ENCODE peak calls at places on chromosomes 3 and 15, in four cellular contexts. H is transverse colon, T is NB4, Z is uterus. D is an unnamed sample.

GRCh38 chr3:8319935-8320634 is 181.5 kb upstream of the LMCD1 start:
- DNase-seq in T (no peak), Z (no peak), H (no peak), D (no peak)

GRCh38 chr3:126351086-126351770 is 6.0 kb downstream of the KLF15 start:
- DNase-seq in T (no peak), Z (peak), H (peak), D (no peak)

GRCh38 chr3:181739628-181740027 is 27.9 kb downstream of the SOX2 start:
- DNase-seq in T (no peak), H (no peak), Z (no peak), D (no peak)

GRCh38 chr3:114861666-114862065 is 285.4 kb downstream of the ZBTB20 start:
- DNase-seq in T (no peak), H (no peak), Z (no peak), D (no peak)

GRCh38 chr3:57100046-57100695 is 39.7 kb downstream of the SPATA12 start:
- DNase-seq in H (peak), Z (peak), T (peak), D (peak)

GRCh38 chr3:134312072-134312872 is 61.6 kb upstream of the RYK start:
- DNase-seq in Z (no peak), T (no peak), H (no peak), D (no peak)

GRCh38 chr3:194384569-194385001 is 14.5 kb downstream of the GP5 start:
- DNase-seq in H (no peak), Z (no peak), T (no peak), D (no peak)

GRCh38 chr3:150421256-150421655 is 13.2 kb downstream of the TSC22D2 start:
- DNase-seq in T (no peak), Z (no peak), H (no peak), D (no peak)

GRCh38 chr3:88912294-88913014 is 195.0 kb upstream of the EPHA3 start:
- DNase-seq in Z (no peak), H (no peak), T (no peak), D (no peak)

GRCh38 chr3:134333522-134334181 is 40.6 kb downstream of the AMOTL2 start:
- DNase-seq in Z (no peak), H (no peak), T (no peak), D (no peak)

GRCh38 chr3:152197451-152197850 is 71.3 kb upstream of the MBNL1 start:
- DNase-seq in Z (no peak), H (no peak), T (peak), D (no peak)

GRCh38 chr15:63296195-63296594 is 18.8 kb downstream of the APH1B start:
- DNase-seq in Z (no peak), H (no peak), T (no peak), D (peak)

GRCh38 chr15:77819841-77820728 is 187.4 kb upstream of the LINGO1 start:
- DNase-seq in Z (no peak), T (peak), H (peak), D (no peak)

GRCh38 chr3:122941233-122942206 is 86.0 kb downstream of the SEMA5B start:
- DNase-seq in Z (no peak), H (no peak), T (no peak), D (no peak)
- TF ChIP-seq POLR2A in Z (no peak), H (no peak), T (no peak), D (no peak)

GRCh38 chr3:38347421-38348200 is 1.0 kb downstream of the XYLB start:
- DNase-seq in H (peak), T (no peak), Z (no peak), D (no peak)

GRCh38 chr3:38343797-38344594 is 2.6 kb upstream of the XYLB start:
- DNase-seq in H (no peak), T (peak), Z (no peak), D (peak)

GRCh38 chr3:38345879-38346583 is 554 bp upstream of the XYLB start:
- DNase-seq in Z (peak), T (no peak), H (no peak), D (no peak)

GRCh38 chr3:38348903-38349302 is 2.3 kb downstream of the XYLB start:
- DNase-seq in Z (no peak), H (no peak), T (peak), D (no peak)

GRCh38 chr3:38346584-38347410 is at the start of gene XYLB:
- DNase-seq in Z (peak), H (peak), T (peak), D (peak)
- TF ChIP-seq POLR2A in Z (peak), H (peak), T (no peak), D (no peak)

GRCh38 chr3:66998075-66998898 is at the start of gene KBTBD8:
- DNase-seq in Z (peak), H (peak), T (peak), D (peak)
- TF ChIP-seq POLR2A in Z (peak), H (peak), T (peak), D (peak)

GRCh38 chr3:100041328-100041749 is 73.0 kb downstream of the FILIP1L start:
- DNase-seq in Z (no peak), H (no peak), T (no peak), D (no peak)
- TF ChIP-seq POLR2A in Z (no peak), H (no peak), T (no peak), D (peak)

GRCh38 chr15:78925956-78926743 is 18.7 kb downstream of the CTSH start:
- DNase-seq in Z (no peak), T (no peak), H (no peak), D (peak)

GRCh38 chr15:78923480-78924360 is 21.1 kb downstream of the CTSH start:
- DNase-seq in Z (no peak), H (no peak), T (no peak), D (no peak)

GRCh38 chr15:78927077-78927790 is 17.6 kb downstream of the CTSH start:
- DNase-seq in T (no peak), Z (no peak), H (no peak), D (peak)

GRCh38 chr15:78922527-78922926 is 22.3 kb downstream of the CTSH start:
- DNase-seq in H (no peak), Z (no peak), T (no peak), D (no peak)

DNA sequence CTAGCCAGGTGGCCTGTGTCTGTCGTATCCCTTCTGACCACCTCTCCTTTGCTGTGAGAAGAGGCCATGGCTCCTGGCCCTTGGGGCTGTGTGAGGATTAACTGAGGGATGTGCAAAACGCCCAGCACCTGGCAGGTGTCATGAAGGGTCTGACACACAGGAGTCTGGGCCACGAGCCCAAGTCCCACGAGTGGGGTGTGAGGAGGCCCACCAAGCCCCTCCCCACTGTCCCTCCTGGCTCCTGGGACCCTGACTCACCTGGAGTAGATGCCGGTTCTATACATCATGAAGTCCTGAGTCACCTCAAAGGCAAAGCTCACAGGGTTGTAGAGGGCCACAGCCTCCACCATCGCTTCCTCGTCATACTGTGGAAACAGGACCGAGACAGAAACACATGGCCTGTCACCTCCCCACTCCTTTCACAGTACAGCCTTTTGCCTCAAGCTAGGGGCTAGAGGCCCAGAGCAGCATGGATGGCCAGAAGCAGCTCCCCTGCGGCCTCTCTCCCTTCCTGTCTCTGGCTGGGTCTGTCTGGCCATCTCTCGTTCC is 19.7 kb downstream of the CTSH start:
- DNase-seq in H (no peak), Z (no peak), T (no peak), D (no peak)
- TF ChIP-seq POLR2A in H (no peak), Z (no peak), T (no peak), D (no peak)

GRCh38 chr3:111212511-111212910 is 140.9 kb downstream of the NECTIN3 start:
- DNase-seq in H (no peak), T (no peak), Z (no peak), D (no peak)
- TF ChIP-seq POLR2A in H (no peak), T (no peak), Z (no peak), D (no peak)

DNA sequence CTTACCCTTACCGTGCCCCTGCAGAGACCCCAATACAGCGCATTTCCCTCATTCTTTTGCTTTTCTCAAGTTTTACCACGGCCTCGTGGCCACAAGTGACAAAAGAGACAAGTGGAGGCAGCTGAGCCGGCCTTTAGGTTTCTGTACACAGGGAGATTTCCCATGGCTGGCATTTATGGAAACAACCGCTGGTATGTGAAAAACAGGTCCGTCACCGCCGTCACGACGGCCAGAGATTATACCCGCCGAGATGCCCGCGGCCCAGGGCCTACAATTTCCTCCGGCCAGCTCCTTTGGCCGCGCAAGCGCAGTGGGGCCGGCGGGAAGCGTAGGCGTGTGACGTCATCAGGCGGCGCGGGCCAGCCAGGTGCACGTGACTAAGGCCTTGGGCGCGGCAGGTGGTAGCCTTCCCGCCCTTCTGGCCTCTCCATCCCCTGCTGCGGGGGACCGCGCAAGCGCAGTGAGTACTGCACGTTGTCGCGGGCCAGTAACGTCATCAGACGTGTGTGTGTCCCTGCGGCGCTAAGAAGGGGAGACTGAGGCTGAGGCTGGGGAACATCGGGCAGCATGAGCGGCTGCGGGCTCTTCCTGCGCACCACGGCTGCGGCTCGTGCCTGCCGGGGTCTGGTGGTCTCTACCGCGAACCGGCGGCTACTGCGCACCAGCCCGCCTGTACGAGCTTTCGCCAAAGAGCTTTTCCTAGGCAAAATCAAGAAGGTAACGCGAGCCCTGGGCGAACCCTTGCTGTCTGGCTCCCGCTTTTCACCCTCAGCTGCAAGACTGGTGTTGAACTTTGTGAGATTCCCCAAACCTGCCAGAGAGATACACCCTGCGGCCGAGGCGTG is at the start of gene ACAD9:
- DNase-seq in T (peak), H (peak), Z (peak), D (peak)
- TF ChIP-seq POLR2A in T (peak), H (peak), Z (peak), D (peak)

GRCh38 chr15:67064607-67065530 is 533 bp upstream of the SMAD3 start:
- DNase-seq in H (peak), T (no peak), Z (no peak), D (peak)

GRCh38 chr15:67065531-67066005 is at the start of gene SMAD3:
- DNase-seq in Z (peak), T (peak), H (peak), D (peak)

GRCh38 chr15:67061811-67062348 is 3.5 kb upstream of the SMAD3 start:
- DNase-seq in H (peak), Z (no peak), T (no peak), D (no peak)

GRCh38 chr15:67063689-67064606 is 1.5 kb upstream of the SMAD3 start:
- DNase-seq in T (peak), Z (no peak), H (peak), D (no peak)

DNA sequence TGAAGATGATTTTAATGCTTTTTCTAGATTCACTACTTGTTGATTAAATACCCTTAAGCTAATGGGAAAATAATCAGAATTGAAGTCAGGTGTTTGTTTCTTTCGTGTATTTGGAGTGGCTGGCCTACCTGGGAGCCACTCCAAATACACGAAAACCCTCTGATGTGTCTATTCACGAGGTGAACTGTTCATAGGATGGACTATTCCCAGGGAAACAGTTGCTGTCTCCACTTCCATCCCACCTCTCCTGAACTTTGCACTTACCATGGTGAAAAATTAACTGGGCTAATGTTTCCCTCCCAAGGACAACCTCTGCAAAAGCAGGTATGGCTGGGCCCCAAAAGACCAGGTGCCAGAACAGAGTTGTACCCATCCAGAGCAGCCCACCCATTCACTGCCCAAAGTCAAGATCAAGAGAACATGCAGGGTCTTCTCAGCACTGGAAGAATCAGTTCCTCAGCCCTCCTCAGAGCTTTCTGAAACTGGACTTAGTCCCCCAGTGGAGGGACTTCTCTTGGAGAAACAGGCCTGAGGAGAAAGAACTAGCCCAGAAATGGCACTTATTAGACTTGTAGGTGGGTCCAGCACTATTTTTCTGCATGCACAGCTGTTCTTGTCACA is 2.9 kb upstream of the SMAD3 start:
- DNase-seq in T (no peak), Z (no peak), H (peak), D (no peak)
- TF ChIP-seq POLR2A in T (no peak), Z (no peak), H (no peak), D (no peak)

DNA sequence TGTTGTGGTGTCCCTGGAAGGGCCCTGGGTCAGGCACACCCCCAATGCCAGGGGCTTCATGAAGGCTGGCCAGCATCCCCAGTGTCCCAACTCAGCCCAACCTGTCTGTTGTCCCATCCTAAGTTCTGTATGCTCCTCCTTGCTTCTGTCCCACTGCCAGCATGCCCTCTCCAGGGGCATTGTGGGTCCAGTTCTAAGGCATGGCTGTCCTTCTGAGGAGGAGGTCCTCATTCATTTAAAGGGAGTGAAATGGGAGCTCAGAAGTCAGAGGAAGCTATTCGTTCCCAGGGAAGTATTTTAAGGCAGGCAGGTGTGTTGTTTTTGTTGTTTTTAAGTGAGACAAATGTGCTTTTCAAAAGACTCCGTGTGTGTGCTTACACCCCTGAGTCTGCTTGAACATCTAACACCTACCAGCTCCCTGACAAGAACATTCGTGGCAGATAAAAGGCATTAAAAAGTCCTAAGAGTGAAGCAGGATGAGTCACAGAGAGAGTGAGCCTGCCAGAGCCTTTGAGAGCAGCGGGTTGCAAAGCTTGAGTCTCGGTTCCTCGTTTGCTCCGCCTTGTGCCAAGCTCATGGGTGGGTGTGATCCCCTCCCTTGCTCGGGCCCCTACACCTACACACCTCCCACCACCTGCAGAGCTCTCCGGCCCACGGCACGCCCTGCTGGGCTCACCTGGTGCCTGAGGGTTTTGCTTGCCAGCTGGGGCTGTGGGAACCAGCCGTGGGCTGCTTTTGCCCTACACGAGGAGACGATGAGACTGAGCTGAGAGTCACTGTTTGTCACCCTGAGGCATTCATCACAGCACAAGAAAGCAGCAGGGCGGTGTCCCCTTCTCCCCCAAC is 183.4 kb upstream of the TOPAZ1 start:
- DNase-seq in T (peak), H (peak), Z (no peak), D (no peak)
- TF ChIP-seq POLR2A in T (no peak), H (no peak), Z (no peak), D (no peak)

D was measured in adrenal gland.